ENCODE peak calls at places on chromosomes 11 and 22, in six cellular contexts. F is neuronal stem cell, E is mesenchymal stem cell, D is mesendoderm, B is IMR-90, V is H1. N is an unnamed sample.

GRCh38 chr22:45903355-45904149 is 73.4 kb downstream of the WNT7B start:
- DNase-seq in F (no peak), E (peak; percentile 82), D (no peak), B (peak; percentile 69), V (no peak), N (no peak)

GRCh38 chr22:36347094-36347493 is 40.7 kb downstream of the MYH9 start:
- DNase-seq in F (no peak), E (no peak), D (no peak), B (no peak), V (no peak), N (no peak)

GRCh38 chr11:4645974-4646373 is 2.2 kb downstream of the OR51E1 start:
- DNase-seq in F (no peak), E (no peak), D (no peak), B (no peak), V (no peak), N (no peak)

GRCh38 chr11:119584193-119585037 is 144.6 kb downstream of the NECTIN1 start:
- DNase-seq in F (peak; percentile 90), E (peak; percentile 81), D (peak; percentile 95), B (peak; percentile 63), V (peak; percentile 79), N (no peak)

GRCh38 chr11:111983187-111983986 is 41.8 kb upstream of the DLAT start:
- DNase-seq in F (peak; percentile 67), E (peak; percentile 85), D (peak; percentile 93), B (peak; percentile 72), V (peak; percentile 62), N (peak; percentile 75)

GRCh38 chr11:122897606-122898210 is 15.1 kb downstream of the JHY start:
- DNase-seq in F (no peak), E (peak; percentile 10), D (no peak), B (peak; percentile 68), V (no peak), N (peak; percentile 79)

GRCh38 chr11:47565340-47566165 is at the start of gene PTPMT1:
- DNase-seq in F (no peak), E (peak; percentile 74), D (peak; percentile 86), B (peak; percentile 61), V (peak; percentile 86), N (peak; percentile 44)

GRCh38 chr22:42408815-42409529 is 23.2 kb downstream of the NFAM1 start:
- DNase-seq in F (no peak), E (no peak), D (no peak), B (no peak), V (no peak), N (no peak)

GRCh38 chr11:27886765-27887328 is 186.6 kb upstream of the BDNF start:
- DNase-seq in F (no peak), E (no peak), D (no peak), B (no peak), V (no peak), N (no peak)

GRCh38 chr11:84420261-84420660 is 1134.1 kb upstream of the CCDC90B start:
- DNase-seq in F (peak; percentile 50), E (no peak), D (peak; percentile 30), B (no peak), V (no peak), N (no peak)

GRCh38 chr11:72191961-72192381 is at the start of gene FOLR1:
- DNase-seq in F (peak; percentile 14), E (peak; percentile 8), D (peak; percentile 71), B (no peak), V (no peak), N (peak; percentile 52)

GRCh38 chr11:69066122-69067112 is 17.7 kb downstream of the TPCN2 start:
- DNase-seq in F (no peak), E (no peak), D (no peak), B (no peak), V (no peak), N (no peak)

GRCh38 chr22:29150701-29151100 is 55.0 kb upstream of the EMID1 start:
- DNase-seq in F (no peak), E (no peak), D (no peak), B (no peak), V (no peak), N (no peak)

GRCh38 chr22:37052386-37053309 is 1.1 kb downstream of the KCTD17 start:
- DNase-seq in F (no peak), E (no peak), D (no peak), B (no peak), V (no peak), N (no peak)

GRCh38 chr11:2470495-2470894 is 25.7 kb downstream of the KCNQ1 start:
- DNase-seq in F (no peak), E (no peak), D (no peak), B (no peak), V (no peak), N (no peak)

GRCh38 chr11:33691051-33691864 is 9.4 kb downstream of the C11orf91 start:
- DNase-seq in F (no peak), E (no peak), D (peak; percentile 62), B (no peak), V (no peak), N (peak; percentile 68)

GRCh38 chr11:58775066-58775708 is 43.4 kb upstream of the GLYAT start:
- DNase-seq in F (no peak), E (no peak), D (no peak), B (no peak), V (no peak), N (no peak)

GRCh38 chr11:70112017-70112434 is 33.9 kb downstream of the ANO1 start:
- DNase-seq in F (no peak), E (peak; percentile 79), D (peak; percentile 23), B (no peak), V (no peak), N (peak; percentile 6)

DNA sequence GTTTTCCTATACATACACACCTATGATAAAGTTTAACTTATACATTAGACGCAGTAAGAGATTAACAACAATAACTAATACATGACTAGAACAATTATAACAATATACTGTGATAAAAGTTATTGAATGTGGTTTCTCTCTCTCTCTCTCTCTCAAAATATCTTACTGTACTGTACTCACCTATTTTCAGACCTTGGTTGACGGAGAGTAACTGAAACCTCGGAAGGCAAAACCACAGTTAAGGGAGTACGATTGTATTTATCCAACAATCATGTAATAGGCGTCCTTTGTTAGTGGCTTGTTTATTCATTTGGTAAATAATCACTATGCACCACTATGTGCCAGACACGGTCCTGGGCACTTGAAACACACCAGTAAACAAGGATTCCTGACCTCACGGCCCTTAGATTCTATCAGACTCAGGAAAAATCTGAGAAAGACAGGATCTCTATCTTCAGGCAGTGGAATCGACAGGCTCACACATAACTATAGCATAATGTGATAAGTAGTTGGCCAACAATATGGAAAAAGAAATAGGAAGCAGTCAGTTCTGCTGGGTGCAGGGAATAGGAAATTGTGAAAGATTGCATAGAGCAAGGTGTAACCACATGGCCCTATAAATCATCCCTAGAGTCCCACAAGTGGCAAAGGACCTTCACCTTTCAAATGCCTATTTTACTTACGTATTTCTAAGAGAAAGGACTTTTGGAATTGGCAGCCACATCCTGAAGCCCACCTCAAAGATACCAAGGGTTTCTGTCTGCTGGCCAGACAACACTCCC is 12.0 kb downstream of the ETS1 start:
- DNase-seq in F (no peak), E (no peak), D (no peak), B (no peak), V (no peak), N (no peak)
- H3K23ac ChIP-seq in F (no peak overlapping the region), E (no peak overlapping the region), D (no peak overlapping the region), B (no peak overlapping the region), V (no peak overlapping the region), N (no peak overlapping the region)

GRCh38 chr11:17907046-17907445 is 105.8 kb downstream of the SERGEF start:
- DNase-seq in F (no peak), E (no peak), D (no peak), B (no peak), V (no peak), N (no peak)

GRCh38 chr11:17905477-17905876 is 107.4 kb downstream of the SERGEF start:
- DNase-seq in F (no peak), E (no peak), D (no peak), B (no peak), V (no peak), N (no peak)

DNA sequence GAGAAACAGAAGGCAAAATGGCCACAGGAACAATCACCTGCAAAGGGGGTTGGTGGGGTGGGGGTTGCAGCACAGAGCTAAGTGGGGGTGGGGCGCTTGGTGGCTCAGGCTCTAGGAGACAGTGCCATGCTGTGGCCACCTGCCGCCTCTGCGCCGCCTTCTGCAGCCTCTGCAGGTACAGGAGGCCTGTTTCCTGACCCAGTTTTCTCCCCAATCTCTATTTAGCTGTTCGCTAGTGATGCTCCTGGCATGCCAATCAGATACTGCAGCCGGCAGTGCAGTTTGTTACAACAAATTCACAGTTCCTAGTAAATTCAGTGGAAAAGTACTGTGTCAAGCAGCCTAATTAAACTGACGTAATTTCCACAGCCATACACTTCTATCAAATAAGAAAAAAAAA is 106.4 kb downstream of the SERGEF start:
- DNase-seq in F (no peak), E (no peak), D (peak; percentile 74), B (no peak), V (peak; percentile 73), N (no peak)
- H3K4me3 ChIP-seq in F (no peak overlapping the region), E (no peak overlapping the region), D (no peak overlapping the region), B (no peak overlapping the region), V (no peak overlapping the region), N (no peak overlapping the region)

DNA sequence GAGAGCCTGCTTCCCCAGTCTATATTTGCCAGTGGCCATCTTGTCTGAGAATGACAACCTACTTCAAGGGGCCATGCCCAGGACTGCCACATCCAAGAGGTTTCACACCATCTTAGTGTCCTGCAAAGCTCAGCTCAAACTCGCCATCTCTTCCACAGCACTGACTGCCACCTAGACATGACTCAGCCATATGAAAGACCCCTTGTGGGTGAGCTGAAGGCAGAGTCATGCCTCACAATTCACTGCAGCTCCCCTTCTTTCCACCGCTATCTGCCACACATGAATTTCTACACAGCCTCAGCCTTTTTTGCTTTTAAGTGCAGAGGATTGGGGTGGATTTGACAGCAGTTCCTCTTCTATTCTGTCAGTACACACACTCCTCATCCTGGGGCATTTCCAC is 127.5 kb downstream of the GALNT18 start:
- DNase-seq in F (no peak), E (no peak), D (no peak), B (no peak), V (no peak), N (no peak)
- H3K23ac ChIP-seq in F (no peak overlapping the region), E (no peak overlapping the region), D (no peak overlapping the region), B (no peak overlapping the region), V (no peak overlapping the region), N (no peak overlapping the region)

GRCh38 chr11:45332486-45332934 is 46.4 kb upstream of the SYT13 start:
- DNase-seq in F (peak; percentile 51), E (peak; percentile 61), D (peak; percentile 50), B (peak; percentile 19), V (peak; percentile 68), N (peak; percentile 55)

GRCh38 chr11:45333023-45333422 is 46.9 kb upstream of the SYT13 start:
- DNase-seq in F (no peak), E (peak; percentile 80), D (no peak), B (no peak), V (no peak), N (no peak)

GRCh38 chr11:45334410-45334809 is 48.3 kb upstream of the SYT13 start:
- DNase-seq in F (no peak), E (no peak), D (no peak), B (no peak), V (no peak), N (no peak)

GRCh38 chr11:45331839-45332485 is 45.8 kb upstream of the SYT13 start:
- DNase-seq in F (no peak), E (no peak), D (no peak), B (no peak), V (no peak), N (no peak)

DNA sequence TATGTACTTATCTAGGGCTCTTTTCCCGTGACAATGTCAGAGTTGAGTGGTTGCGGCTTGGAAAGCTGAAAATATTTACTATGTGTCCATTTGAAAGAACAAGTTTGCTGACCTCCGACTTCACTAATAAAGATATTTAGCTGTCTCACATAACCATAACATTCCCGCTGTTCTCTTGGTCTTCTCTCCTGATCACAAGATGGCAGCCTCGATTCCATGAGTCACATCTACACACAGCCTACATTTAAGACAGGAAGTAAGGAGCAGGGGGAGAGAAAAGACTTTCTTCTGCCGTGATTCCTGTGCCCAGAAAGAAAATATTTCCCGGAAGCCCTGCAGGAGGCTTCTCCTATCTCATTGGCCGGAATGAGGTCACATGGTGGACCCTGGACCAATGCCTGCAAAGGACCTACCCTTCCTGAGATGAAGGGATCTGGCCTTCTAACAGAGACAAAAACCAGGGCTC is 47.4 kb upstream of the SYT13 start:
- DNase-seq in F (no peak), E (peak; percentile 98), D (peak; percentile 78), B (peak; percentile 65), V (peak; percentile 55), N (no peak)
- H3K4me3 ChIP-seq in F (no peak overlapping the region), E (no peak overlapping the region), D (no peak overlapping the region), B (no peak overlapping the region), V (no peak overlapping the region), N (no peak overlapping the region)

N was measured in trophoblast cell.